ENCODE peak calls at places on chromosomes 7 and 10, in five cellular contexts. One of them, this sample, is unnamed.

GRCh38 chr10:78248651-78249464 is 215.2 kb downstream of the RPS24 start:
- DNase-seq in activated effector memory CD4-positive, alpha-beta T cell treated with anti-CD3 and anti-CD28 coated beads, Interleukin-2, amount 50 U/mL, for 16 hours: no peak
- DNase-seq in CD8-positive, alpha-beta memory T cell: no peak
- DNase-seq in globus pallidus: peak
- DNase-seq in M059J: peak
- DNase-seq in this sample: peak

GRCh38 chr7:122944682-122945303 is 50.7 kb downstream of the TAS2R16 start:
- DNase-seq in M059J: no peak
- DNase-seq in activated effector memory CD4-positive, alpha-beta T cell treated with anti-CD3 and anti-CD28 coated beads, Interleukin-2, amount 50 U/mL, for 16 hours: no peak
- DNase-seq in globus pallidus: no peak
- DNase-seq in CD8-positive, alpha-beta memory T cell: no peak
- DNase-seq in this sample: no peak

GRCh38 chr7:108838143-108838542 is 268.5 kb downstream of the DNAJB9 start:
- DNase-seq in globus pallidus: no peak
- DNase-seq in M059J: no peak
- DNase-seq in CD8-positive, alpha-beta memory T cell: no peak
- DNase-seq in activated effector memory CD4-positive, alpha-beta T cell treated with anti-CD3 and anti-CD28 coated beads, Interleukin-2, amount 50 U/mL, for 16 hours: no peak
- DNase-seq in this sample: no peak

GRCh38 chr7:130814753-130815152 is 80.7 kb upstream of the KLF14 start:
- DNase-seq in activated effector memory CD4-positive, alpha-beta T cell treated with anti-CD3 and anti-CD28 coated beads, Interleukin-2, amount 50 U/mL, for 16 hours: no peak
- DNase-seq in globus pallidus: no peak
- DNase-seq in CD8-positive, alpha-beta memory T cell: no peak
- DNase-seq in M059J: peak
- DNase-seq in this sample: peak

GRCh38 chr10:986881-987634 is 1.2 kb upstream of the GTPBP4 start:
- DNase-seq in globus pallidus: no peak
- DNase-seq in activated effector memory CD4-positive, alpha-beta T cell treated with anti-CD3 and anti-CD28 coated beads, Interleukin-2, amount 50 U/mL, for 16 hours: no peak
- DNase-seq in M059J: peak
- DNase-seq in CD8-positive, alpha-beta memory T cell: no peak
- DNase-seq in this sample: peak

GRCh38 chr10:118793545-118793944 is 38.8 kb upstream of the CACUL1 start:
- DNase-seq in globus pallidus: no peak
- DNase-seq in M059J: no peak
- DNase-seq in activated effector memory CD4-positive, alpha-beta T cell treated with anti-CD3 and anti-CD28 coated beads, Interleukin-2, amount 50 U/mL, for 16 hours: no peak
- DNase-seq in CD8-positive, alpha-beta memory T cell: no peak
- DNase-seq in this sample: no peak

GRCh38 chr7:102190777-102191176 is 95.9 kb upstream of the SH2B2 start:
- DNase-seq in M059J: no peak
- DNase-seq in CD8-positive, alpha-beta memory T cell: no peak
- DNase-seq in globus pallidus: no peak
- DNase-seq in activated effector memory CD4-positive, alpha-beta T cell treated with anti-CD3 and anti-CD28 coated beads, Interleukin-2, amount 50 U/mL, for 16 hours: no peak
- DNase-seq in this sample: no peak

GRCh38 chr10:29356931-29357330 is 68.1 kb downstream of the LYZL1 start:
- DNase-seq in globus pallidus: no peak
- DNase-seq in CD8-positive, alpha-beta memory T cell: no peak
- DNase-seq in M059J: peak
- DNase-seq in activated effector memory CD4-positive, alpha-beta T cell treated with anti-CD3 and anti-CD28 coated beads, Interleukin-2, amount 50 U/mL, for 16 hours: no peak
- DNase-seq in this sample: no peak

GRCh38 chr7:47441796-47442744 is 139.8 kb downstream of the TNS3 start:
- DNase-seq in CD8-positive, alpha-beta memory T cell: no peak
- DNase-seq in M059J: no peak
- DNase-seq in globus pallidus: no peak
- DNase-seq in activated effector memory CD4-positive, alpha-beta T cell treated with anti-CD3 and anti-CD28 coated beads, Interleukin-2, amount 50 U/mL, for 16 hours: no peak
- DNase-seq in this sample: no peak

GRCh38 chr10:63713191-63714144 is 192.3 kb downstream of the REEP3 start:
- DNase-seq in globus pallidus: peak
- DNase-seq in CD8-positive, alpha-beta memory T cell: no peak
- DNase-seq in M059J: peak
- DNase-seq in activated effector memory CD4-positive, alpha-beta T cell treated with anti-CD3 and anti-CD28 coated beads, Interleukin-2, amount 50 U/mL, for 16 hours: no peak
- DNase-seq in this sample: peak

GRCh38 chr7:26535483-26536069 is 243.9 kb downstream of the SNX10 start:
- DNase-seq in activated effector memory CD4-positive, alpha-beta T cell treated with anti-CD3 and anti-CD28 coated beads, Interleukin-2, amount 50 U/mL, for 16 hours: no peak
- DNase-seq in M059J: no peak
- DNase-seq in CD8-positive, alpha-beta memory T cell: no peak
- DNase-seq in globus pallidus: no peak
- DNase-seq in this sample: no peak

GRCh38 chr7:1693419-1693990 is 23.4 kb downstream of the ELFN1 start:
- DNase-seq in CD8-positive, alpha-beta memory T cell: no peak
- DNase-seq in M059J: no peak
- DNase-seq in activated effector memory CD4-positive, alpha-beta T cell treated with anti-CD3 and anti-CD28 coated beads, Interleukin-2, amount 50 U/mL, for 16 hours: peak
- DNase-seq in globus pallidus: no peak
- DNase-seq in this sample: peak

GRCh38 chr10:75726522-75727493 is 295.4 kb downstream of the LRMDA start:
- DNase-seq in activated effector memory CD4-positive, alpha-beta T cell treated with anti-CD3 and anti-CD28 coated beads, Interleukin-2, amount 50 U/mL, for 16 hours: no peak
- DNase-seq in CD8-positive, alpha-beta memory T cell: no peak
- DNase-seq in M059J: no peak
- DNase-seq in globus pallidus: no peak
- DNase-seq in this sample: no peak

GRCh38 chr10:93818086-93818485 is 60.4 kb downstream of the LGI1 start:
- DNase-seq in activated effector memory CD4-positive, alpha-beta T cell treated with anti-CD3 and anti-CD28 coated beads, Interleukin-2, amount 50 U/mL, for 16 hours: no peak
- DNase-seq in CD8-positive, alpha-beta memory T cell: no peak
- DNase-seq in M059J: no peak
- DNase-seq in globus pallidus: no peak
- DNase-seq in this sample: no peak

GRCh38 chr10:43190775-43191174 is 52.5 kb downstream of the CSGALNACT2 start:
- DNase-seq in globus pallidus: peak
- DNase-seq in activated effector memory CD4-positive, alpha-beta T cell treated with anti-CD3 and anti-CD28 coated beads, Interleukin-2, amount 50 U/mL, for 16 hours: no peak
- DNase-seq in CD8-positive, alpha-beta memory T cell: no peak
- DNase-seq in M059J: no peak
- DNase-seq in this sample: no peak

GRCh38 chr7:101401390-101402080 is 38.9 kb downstream of the COL26A1 start:
- DNase-seq in M059J: no peak
- DNase-seq in activated effector memory CD4-positive, alpha-beta T cell treated with anti-CD3 and anti-CD28 coated beads, Interleukin-2, amount 50 U/mL, for 16 hours: no peak
- DNase-seq in globus pallidus: no peak
- DNase-seq in CD8-positive, alpha-beta memory T cell: no peak
- DNase-seq in this sample: no peak

GRCh38 chr7:122626785-122627184 is 72.1 kb downstream of the RNF133 start:
- DNase-seq in CD8-positive, alpha-beta memory T cell: no peak
- DNase-seq in globus pallidus: no peak
- DNase-seq in activated effector memory CD4-positive, alpha-beta T cell treated with anti-CD3 and anti-CD28 coated beads, Interleukin-2, amount 50 U/mL, for 16 hours: no peak
- DNase-seq in M059J: no peak
- DNase-seq in this sample: no peak

GRCh38 chr10:63798599-63799498 is 277.6 kb downstream of the REEP3 start:
- DNase-seq in M059J: peak
- DNase-seq in CD8-positive, alpha-beta memory T cell: no peak
- DNase-seq in activated effector memory CD4-positive, alpha-beta T cell treated with anti-CD3 and anti-CD28 coated beads, Interleukin-2, amount 50 U/mL, for 16 hours: no peak
- DNase-seq in globus pallidus: peak
- DNase-seq in this sample: peak

GRCh38 chr10:97849491-97850402 is at the start of gene GOLGA7B:
- DNase-seq in CD8-positive, alpha-beta memory T cell: peak
- DNase-seq in M059J: peak
- DNase-seq in globus pallidus: no peak
- DNase-seq in activated effector memory CD4-positive, alpha-beta T cell treated with anti-CD3 and anti-CD28 coated beads, Interleukin-2, amount 50 U/mL, for 16 hours: peak
- DNase-seq in this sample: peak

GRCh38 chr10:28300027-28300426 is 2.8 kb downstream of the MPP7 start:
- DNase-seq in CD8-positive, alpha-beta memory T cell: no peak
- DNase-seq in globus pallidus: no peak
- DNase-seq in activated effector memory CD4-positive, alpha-beta T cell treated with anti-CD3 and anti-CD28 coated beads, Interleukin-2, amount 50 U/mL, for 16 hours: no peak
- DNase-seq in M059J: peak
- DNase-seq in this sample: no peak

GRCh38 chr7:155456772-155457543 is 971 bp upstream of the EN2 start:
- DNase-seq in activated effector memory CD4-positive, alpha-beta T cell treated with anti-CD3 and anti-CD28 coated beads, Interleukin-2, amount 50 U/mL, for 16 hours: peak
- DNase-seq in M059J: peak
- DNase-seq in CD8-positive, alpha-beta memory T cell: no peak
- DNase-seq in globus pallidus: peak
- DNase-seq in this sample: no peak

GRCh38 chr7:43905209-43905946 is 1.0 kb downstream of the URGCP start:
- DNase-seq in activated effector memory CD4-positive, alpha-beta T cell treated with anti-CD3 and anti-CD28 coated beads, Interleukin-2, amount 50 U/mL, for 16 hours: no peak
- DNase-seq in CD8-positive, alpha-beta memory T cell: no peak
- DNase-seq in globus pallidus: no peak
- DNase-seq in M059J: peak
- DNase-seq in this sample: peak

GRCh38 chr7:21044384-21044783 is 257.7 kb upstream of the SP8 start:
- DNase-seq in globus pallidus: no peak
- DNase-seq in activated effector memory CD4-positive, alpha-beta T cell treated with anti-CD3 and anti-CD28 coated beads, Interleukin-2, amount 50 U/mL, for 16 hours: no peak
- DNase-seq in CD8-positive, alpha-beta memory T cell: no peak
- DNase-seq in M059J: no peak
- DNase-seq in this sample: no peak

GRCh38 chr10:132167041-132167674 is 19.6 kb upstream of the DPYSL4 start:
- DNase-seq in CD8-positive, alpha-beta memory T cell: no peak
- DNase-seq in activated effector memory CD4-positive, alpha-beta T cell treated with anti-CD3 and anti-CD28 coated beads, Interleukin-2, amount 50 U/mL, for 16 hours: no peak
- DNase-seq in globus pallidus: no peak
- DNase-seq in M059J: no peak
- DNase-seq in this sample: no peak

GRCh38 chr7:114109299-114109698 is 190.5 kb upstream of the PPP1R3A start:
- DNase-seq in CD8-positive, alpha-beta memory T cell: no peak
- DNase-seq in M059J: no peak
- DNase-seq in activated effector memory CD4-positive, alpha-beta T cell treated with anti-CD3 and anti-CD28 coated beads, Interleukin-2, amount 50 U/mL, for 16 hours: no peak
- DNase-seq in globus pallidus: no peak
- DNase-seq in this sample: no peak

GRCh38 chr7:35555386-35555785 is 139.5 kb downstream of the HERPUD2 start:
- DNase-seq in CD8-positive, alpha-beta memory T cell: no peak
- DNase-seq in M059J: no peak
- DNase-seq in activated effector memory CD4-positive, alpha-beta T cell treated with anti-CD3 and anti-CD28 coated beads, Interleukin-2, amount 50 U/mL, for 16 hours: no peak
- DNase-seq in globus pallidus: no peak
- DNase-seq in this sample: no peak

GRCh38 chr7:29598607-29599006 is 35.0 kb downstream of the PRR15 start:
- DNase-seq in CD8-positive, alpha-beta memory T cell: no peak
- DNase-seq in activated effector memory CD4-positive, alpha-beta T cell treated with anti-CD3 and anti-CD28 coated beads, Interleukin-2, amount 50 U/mL, for 16 hours: no peak
- DNase-seq in globus pallidus: no peak
- DNase-seq in M059J: no peak
- DNase-seq in this sample: peak

GRCh38 chr7:95623788-95624187 is 27.5 kb upstream of the PDK4 start:
- DNase-seq in globus pallidus: no peak
- DNase-seq in activated effector memory CD4-positive, alpha-beta T cell treated with anti-CD3 and anti-CD28 coated beads, Interleukin-2, amount 50 U/mL, for 16 hours: no peak
- DNase-seq in M059J: no peak
- DNase-seq in CD8-positive, alpha-beta memory T cell: no peak
- DNase-seq in this sample: no peak

This sample was measured in mucosa of descending colon.